ENCODE peak calls at places on chromosomes 3 and 15, in five cellular contexts. B, X, D, Z and F are unnamed samples.

GRCh38 chr3:177196473-177197040 is 725 bp downstream of the TBL1XR1 start:
- DNase-seq in B (peak; percentile 31), D (peak; percentile 23), Z (peak; percentile 67), X (peak; percentile 57), F (peak; percentile 74)

GRCh38 chr3:69178838-69179739 is 56.7 kb upstream of the LMOD3 start:
- DNase-seq in B (no peak), D (no peak), Z (peak; percentile 9), X (no peak), F (no peak)

GRCh38 chr15:29337156-29337959 is 67.7 kb upstream of the NSMCE3 start:
- DNase-seq in B (no peak), D (no peak), X (peak; percentile 15), Z (no peak), F (no peak)

GRCh38 chr3:177150218-177150916 is 46.9 kb downstream of the TBL1XR1 start:
- DNase-seq in D (no peak), Z (no peak), B (no peak), X (no peak), F (no peak)

GRCh38 chr3:189038773-189039720 is 132.7 kb upstream of the TPRG1 start:
- DNase-seq in X (no peak), Z (no peak), D (no peak), B (no peak), F (no peak)

GRCh38 chr3:38544926-38545325 is 48.8 kb downstream of the EXOG start:
- DNase-seq in D (no peak), X (no peak), Z (no peak), B (no peak), F (no peak)

GRCh38 chr3:25565807-25566206 is 98.9 kb downstream of the TOP2B start:
- DNase-seq in X (no peak), B (no peak), D (no peak), Z (no peak), F (no peak)

GRCh38 chr15:80419546-80419945 is 15.4 kb downstream of the ARNT2 start:
- DNase-seq in Z (peak; percentile 30), X (peak; percentile 27), D (no peak), B (no peak), F (no peak)

GRCh38 chr15:27671794-27672438 is 427.2 kb downstream of the OCA2 start:
- DNase-seq in Z (no peak), D (no peak), B (no peak), X (no peak), F (no peak)

GRCh38 chr3:134057006-134057832 is 27.5 kb upstream of the SLCO2A1 start:
- DNase-seq in Z (no peak), D (no peak), X (no peak), B (no peak), F (no peak)

GRCh38 chr3:41159581-41160189 is 39.6 kb upstream of the CTNNB1 start:
- DNase-seq in D (no peak), Z (no peak), B (no peak), X (no peak), F (no peak)